ENCODE peak calls at places on chromosomes 16 and 17, in four cellular contexts. W is A549, M is HepG2, Z is endothelial cell of umbilical vein. Q is an unnamed sample.

GRCh38 chr16:8924214-8924613 is 39.5 kb downstream of the USP7 start:
- DNase-seq in W (no peak), M (no peak), Z (no peak), Q (no peak)

GRCh38 chr16:72921620-72922019 is 126.3 kb downstream of the ZFHX3 start:
- DNase-seq in W (no peak), M (no peak), Z (no peak), Q (no peak)

GRCh38 chr17:60165976-60166375 is 16.2 kb downstream of the CA4 start:
- DNase-seq in W (no peak), M (no peak), Z (no peak), Q (peak; percentile 66)

GRCh38 chr17:76947309-76947708 is 79.1 kb downstream of the MGAT5B start:
- DNase-seq in W (no peak), M (no peak), Z (no peak), Q (no peak)

GRCh38 chr17:43665038-43665386 is 3.3 kb upstream of the MEOX1 start:
- DNase-seq in W (no peak), M (no peak), Z (no peak), Q (no peak)

GRCh38 chr16:711548-712320 is 3.2 kb upstream of the METRN start:
- DNase-seq in W (peak; percentile 81), M (no peak), Z (peak; percentile 55), Q (peak; percentile 69)

GRCh38 chr16:1150511-1150982 is 2.4 kb upstream of the CACNA1H start:
- DNase-seq in W (peak; percentile 81), M (peak; percentile 40), Z (no peak), Q (peak; percentile 38)

GRCh38 chr17:50259484-50260324 is 14.6 kb upstream of the TMEM92 start:
- DNase-seq in W (no peak), M (no peak), Z (no peak), Q (no peak)

GRCh38 chr16:74862743-74863244 is 88.2 kb upstream of the FA2H start:
- DNase-seq in W (peak; percentile 63), M (peak; percentile 66), Z (peak; percentile 61), Q (peak; percentile 66)

GRCh38 chr16:71426069-71426879 is 15.6 kb downstream of the TLE7 start:
- DNase-seq in W (peak; percentile 98), M (peak; percentile 99), Z (peak; percentile 61), Q (peak; percentile 25)

GRCh38 chr16:19295393-19295792 is 9.9 kb downstream of the CLEC19A start:
- DNase-seq in W (no peak), M (no peak), Z (no peak), Q (no peak)

GRCh38 chr17:60652484-60653247 is 25.0 kb upstream of the BCAS3 start:
- DNase-seq in W (no peak), M (no peak), Z (no peak), Q (no peak)

GRCh38 chr16:21301168-21301894 is 23.2 kb upstream of the CRYM start:
- DNase-seq in W (peak; percentile 93), M (peak; percentile 88), Z (peak; percentile 79), Q (peak; percentile 92)

GRCh38 chr17:33463887-33464286 is 170.8 kb upstream of the ASIC2 start:
- DNase-seq in W (no peak), M (no peak), Z (no peak), Q (no peak)

GRCh38 chr17:41772218-41772585 is 14.3 kb downstream of the JUP start:
- DNase-seq in W (no peak), M (no peak), Z (no peak), Q (no peak)

GRCh38 chr16:11034005-11034404 is 89.6 kb downstream of the CLEC16A start:
- DNase-seq in W (no peak), M (no peak), Z (no peak), Q (no peak)

GRCh38 chr16:11682655-11683096 is 14.4 kb downstream of the SNN start:
- DNase-seq in W (no peak), M (no peak), Z (no peak), Q (peak; percentile 26)

GRCh38 chr17:11282586-11282985 is 41.6 kb downstream of the SHISA6 start:
- DNase-seq in W (no peak), M (no peak), Z (no peak), Q (no peak)

GRCh38 chr17:44541884-44542581 is 15.3 kb upstream of the FZD2 start:
- DNase-seq in W (no peak), M (no peak), Z (no peak), Q (no peak)

GRCh38 chr17:44765965-44766364 is 7.2 kb downstream of the ADAM11 start:
- DNase-seq in W (no peak), M (no peak), Z (no peak), Q (no peak)

GRCh38 chr17:80441133-80441578 is 26.2 kb downstream of the ENDOV start:
- DNase-seq in W (no peak), M (peak; percentile 35), Z (peak; percentile 11), Q (peak; percentile 61)

GRCh38 chr16:31504159-31504558 is 4.0 kb downstream of the RUSF1 start:
- DNase-seq in W (no peak), M (no peak), Z (peak; percentile 55), Q (no peak)

GRCh38 chr16:29876578-29877249 is 13.7 kb upstream of the CDIPT start:
- DNase-seq in W (no peak), M (no peak), Z (no peak), Q (no peak)

GRCh38 chr16:88541831-88542230 is 28.4 kb upstream of the ZC3H18 start:
- DNase-seq in W (no peak), M (no peak), Z (no peak), Q (no peak)

GRCh38 chr17:58710948-58711552 is 18.6 kb downstream of the RAD51C start:
- DNase-seq in W (peak; percentile 71), M (peak; percentile 56), Z (peak; percentile 73), Q (peak; percentile 61)

DNA sequence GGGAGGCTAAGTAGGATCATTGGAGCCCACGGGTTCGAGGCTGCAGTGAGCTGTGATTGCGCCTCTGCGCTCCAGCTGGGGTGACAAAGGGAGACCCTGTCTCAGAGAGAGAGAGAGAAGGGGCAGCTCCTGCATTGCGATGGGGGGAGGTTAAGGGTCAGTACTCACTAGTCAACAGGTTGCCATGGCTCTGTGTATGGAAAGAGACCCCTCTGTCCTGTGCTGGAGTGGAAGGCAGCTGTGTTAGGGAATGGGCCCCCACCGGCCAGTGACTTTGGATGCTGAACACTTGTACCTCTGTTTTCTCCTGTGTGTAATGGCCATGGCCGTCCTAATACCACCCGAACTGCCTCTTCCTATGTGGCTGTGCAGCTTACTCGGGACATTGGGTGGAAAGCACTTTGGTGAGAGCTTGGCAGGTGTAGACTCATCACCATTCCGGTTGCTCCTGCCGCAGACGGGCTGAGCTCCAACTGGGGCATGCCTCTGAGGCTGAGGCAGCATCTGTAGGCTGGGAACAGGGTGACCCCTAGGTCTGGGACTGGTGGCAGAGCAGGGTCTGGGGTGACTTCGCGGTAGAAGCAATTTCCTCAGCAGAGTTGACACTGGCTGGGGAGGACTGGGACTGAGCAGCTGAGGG is 184.3 kb downstream of the NTN1 start:
- DNase-seq in W (no peak), M (no peak), Z (no peak), Q (no peak)
- TF ChIP-seq MYC in W (no peak), M (no peak), Z (no peak), Q (no peak)

GRCh38 chr16:2206420-2206779 is 1.1 kb downstream of the MLST8 start:
- DNase-seq in W (no peak), M (no peak), Z (no peak), Q (no peak)

GRCh38 chr16:2205967-2206313 is 686 bp downstream of the MLST8 start:
- DNase-seq in W (no peak), M (no peak), Z (no peak), Q (no peak)

GRCh38 chr16:2208308-2208707 is 2.4 kb downstream of the BRICD5 start:
- DNase-seq in W (no peak), M (no peak), Z (no peak), Q (no peak)

GRCh38 chr16:2207872-2208271 is 2.6 kb downstream of the MLST8 start:
- DNase-seq in W (no peak), M (no peak), Z (no peak), Q (no peak)

DNA sequence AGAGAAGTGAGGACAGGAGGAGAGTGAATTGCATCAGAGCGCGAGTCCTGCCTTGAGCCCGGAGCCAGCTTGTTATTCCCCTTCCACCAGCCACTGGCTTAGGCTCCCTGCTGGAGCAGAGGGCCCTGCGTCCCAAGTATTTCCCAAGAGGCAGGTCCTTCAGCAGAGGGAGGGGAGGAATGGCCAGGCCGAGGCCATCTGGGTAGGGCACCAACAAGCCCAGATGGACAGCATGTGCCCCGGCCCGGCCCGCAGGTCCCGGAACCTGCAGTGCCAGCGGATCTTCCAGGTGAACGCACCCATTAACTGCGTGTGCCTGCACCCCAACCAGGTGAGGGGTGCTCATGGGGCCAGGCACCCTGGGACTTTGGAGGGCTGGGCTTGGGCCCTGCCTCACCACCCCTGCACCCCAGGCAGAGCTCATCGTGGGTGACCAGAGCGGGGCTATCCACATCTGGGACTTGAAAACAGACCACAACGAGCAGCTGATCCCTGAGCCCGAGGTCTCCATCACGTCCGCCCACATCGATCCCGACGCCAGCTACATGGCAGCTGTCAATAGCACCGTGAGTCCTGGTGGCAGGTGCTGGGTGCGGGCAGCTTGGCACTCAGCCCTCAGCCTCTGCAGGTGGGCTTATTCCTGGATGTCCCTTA is 1.7 kb downstream of the MLST8 start:
- DNase-seq in W (no peak), M (no peak), Z (no peak), Q (peak; percentile 54)
- TF ChIP-seq POLR2A in W (no peak), M (no peak), Z (no peak), Q (no peak)

GRCh38 chr17:31390748-31391495 is 553 bp upstream of the RAB11FIP4 start:
- DNase-seq in W (no peak), M (no peak), Z (no peak), Q (no peak)
- TF ChIP-seq MYC in W (no peak), M (no peak), Z (no peak), Q (no peak)

DNA sequence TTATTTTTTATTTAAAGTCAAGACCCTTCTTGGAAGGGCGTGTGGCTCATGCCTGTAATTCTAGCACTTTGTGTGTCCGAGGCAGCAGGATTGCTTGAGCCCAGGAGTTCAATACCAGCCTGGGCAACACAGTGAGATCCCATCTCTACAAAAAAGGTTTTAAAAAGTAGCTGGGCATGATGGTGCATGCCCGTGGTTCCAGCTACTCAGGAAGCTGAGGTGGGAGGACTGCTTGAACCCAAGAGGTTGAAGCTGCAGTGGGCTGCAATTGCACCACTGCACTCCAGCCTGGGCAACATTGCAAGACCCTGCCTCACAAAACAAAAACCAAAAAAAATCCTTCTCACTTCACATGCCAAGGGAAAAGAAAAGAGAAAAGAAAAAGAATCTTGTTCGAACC is 29.6 kb downstream of the MINK1 start:
- DNase-seq in W (no peak), M (no peak), Z (no peak), Q (no peak)
- TF ChIP-seq POLR2A in W (no peak), M (no peak), Z (no peak), Q (no peak)

GRCh38 chr17:16437083-16437482 is 21.7 kb downstream of the TRPV2 start:
- DNase-seq in W (no peak), M (no peak), Z (no peak), Q (peak; percentile 50)

GRCh38 chr17:16433514-16433913 is 18.1 kb downstream of the TRPV2 start:
- DNase-seq in W (no peak), M (no peak), Z (no peak), Q (no peak)

GRCh38 chr17:16435951-16436886 is 20.8 kb downstream of the TRPV2 start:
- DNase-seq in W (no peak), M (no peak), Z (no peak), Q (no peak)

GRCh38 chr17:16432017-16432416 is 16.6 kb downstream of the TRPV2 start:
- DNase-seq in W (no peak), M (no peak), Z (no peak), Q (no peak)

GRCh38 chr17:16434662-16435061 is 19.3 kb downstream of the TRPV2 start:
- DNase-seq in W (no peak), M (no peak), Z (no peak), Q (no peak)
- TF ChIP-seq MYC in W (no peak), M (no peak), Z (no peak), Q (no peak)